ENCODE peak calls at places on chromosomes 11 and 22, in six cellular contexts. One of them, this sample, is unnamed. For H3K9me3, the result is how much of the 10 kb centered on the place peaks cover.

GRCh38 chr11:116696381-116696941 is 76.3 kb downstream of the BUD13 start:
- DNase-seq in SJCRH30: no peak
- DNase-seq in cardiac muscle cell: no peak
- DNase-seq in CD8-positive, alpha-beta memory T cell: no peak
- DNase-seq in neural progenitor cell: peak
- DNase-seq in GM23248: peak
- DNase-seq in this sample: no peak

GRCh38 chr11:60950933-60951610 is 904 bp downstream of the SLC15A3 start:
- DNase-seq in neural progenitor cell: peak
- DNase-seq in GM23248: peak
- DNase-seq in CD8-positive, alpha-beta memory T cell: no peak
- DNase-seq in SJCRH30: no peak
- DNase-seq in cardiac muscle cell: no peak
- DNase-seq in this sample: no peak

GRCh38 chr11:114285599-114285998 is 10.6 kb upstream of the NNMT start:
- DNase-seq in neural progenitor cell: no peak
- DNase-seq in CD8-positive, alpha-beta memory T cell: no peak
- DNase-seq in cardiac muscle cell: no peak
- DNase-seq in SJCRH30: peak
- DNase-seq in GM23248: peak
- DNase-seq in this sample: no peak

GRCh38 chr11:45501277-45501979 is 164.0 kb downstream of the CHST1 start:
- DNase-seq in SJCRH30: no peak
- DNase-seq in neural progenitor cell: peak
- DNase-seq in cardiac muscle cell: peak
- DNase-seq in CD8-positive, alpha-beta memory T cell: no peak
- DNase-seq in GM23248: no peak
- DNase-seq in this sample: no peak

GRCh38 chr11:47616726-47617416 is 22.7 kb upstream of the C1QTNF4 start:
- DNase-seq in neural progenitor cell: peak
- DNase-seq in GM23248: peak
- DNase-seq in cardiac muscle cell: peak
- DNase-seq in SJCRH30: peak
- DNase-seq in CD8-positive, alpha-beta memory T cell: no peak
- DNase-seq in this sample: no peak

GRCh38 chr11:10418259-10418949 is 36.7 kb upstream of the AMPD3 start:
- DNase-seq in cardiac muscle cell: no peak
- DNase-seq in neural progenitor cell: no peak
- DNase-seq in GM23248: peak
- DNase-seq in SJCRH30: no peak
- DNase-seq in CD8-positive, alpha-beta memory T cell: no peak
- DNase-seq in this sample: no peak

GRCh38 chr11:94638278-94638901 is 71.2 kb downstream of the PIWIL4 start:
- DNase-seq in cardiac muscle cell: no peak
- DNase-seq in CD8-positive, alpha-beta memory T cell: no peak
- DNase-seq in neural progenitor cell: no peak
- DNase-seq in SJCRH30: no peak
- DNase-seq in GM23248: peak
- DNase-seq in this sample: no peak

GRCh38 chr22:35651085-35651484 is 2.8 kb downstream of the APOL6 start:
- DNase-seq in neural progenitor cell: no peak
- DNase-seq in cardiac muscle cell: no peak
- DNase-seq in CD8-positive, alpha-beta memory T cell: no peak
- DNase-seq in GM23248: no peak
- DNase-seq in SJCRH30: no peak
- DNase-seq in this sample: no peak

GRCh38 chr11:26753738-26754504 is 32.1 kb upstream of the SLC5A12 start:
- DNase-seq in GM23248: peak
- DNase-seq in neural progenitor cell: peak
- DNase-seq in SJCRH30: peak
- DNase-seq in CD8-positive, alpha-beta memory T cell: no peak
- DNase-seq in cardiac muscle cell: peak
- DNase-seq in this sample: no peak

GRCh38 chr11:57460756-57461749 is 725 bp downstream of the RTN4RL2 start:
- DNase-seq in SJCRH30: no peak
- DNase-seq in CD8-positive, alpha-beta memory T cell: no peak
- DNase-seq in neural progenitor cell: peak
- DNase-seq in cardiac muscle cell: no peak
- DNase-seq in GM23248: no peak
- DNase-seq in this sample: no peak

GRCh38 chr22:50739279-50739691 is 1.3 kb downstream of the ACR start:
- DNase-seq in SJCRH30: no peak
- DNase-seq in neural progenitor cell: no peak
- DNase-seq in GM23248: no peak
- DNase-seq in CD8-positive, alpha-beta memory T cell: no peak
- DNase-seq in cardiac muscle cell: no peak
- DNase-seq in this sample: no peak

GRCh38 chr11:7657306-7658025 is 15.8 kb downstream of the CYB5R2 start:
- DNase-seq in neural progenitor cell: peak
- DNase-seq in GM23248: peak
- DNase-seq in cardiac muscle cell: peak
- DNase-seq in SJCRH30: peak
- DNase-seq in CD8-positive, alpha-beta memory T cell: no peak
- DNase-seq in this sample: peak
- H3K27ac ChIP-seq in neural progenitor cell: no peak
- H3K27ac ChIP-seq in GM23248: no peak
- H3K27ac ChIP-seq in cardiac muscle cell: no peak
- H3K27ac ChIP-seq in SJCRH30: no peak
- H3K27ac ChIP-seq in CD8-positive, alpha-beta memory T cell: no peak
- H3K27ac ChIP-seq in this sample: no peak

GRCh38 chr22:32409977-32410376 is 2.1 kb downstream of the RTCB start:
- DNase-seq in cardiac muscle cell: no peak
- DNase-seq in CD8-positive, alpha-beta memory T cell: no peak
- DNase-seq in GM23248: no peak
- DNase-seq in SJCRH30: no peak
- DNase-seq in neural progenitor cell: no peak
- DNase-seq in this sample: no peak
- H3K4me3 ChIP-seq in cardiac muscle cell: no peak
- H3K4me3 ChIP-seq in CD8-positive, alpha-beta memory T cell: no peak
- H3K4me3 ChIP-seq in GM23248: no peak
- H3K4me3 ChIP-seq in SJCRH30: no peak
- H3K4me3 ChIP-seq in neural progenitor cell: no peak
- H3K4me3 ChIP-seq in this sample: no peak

DNA sequence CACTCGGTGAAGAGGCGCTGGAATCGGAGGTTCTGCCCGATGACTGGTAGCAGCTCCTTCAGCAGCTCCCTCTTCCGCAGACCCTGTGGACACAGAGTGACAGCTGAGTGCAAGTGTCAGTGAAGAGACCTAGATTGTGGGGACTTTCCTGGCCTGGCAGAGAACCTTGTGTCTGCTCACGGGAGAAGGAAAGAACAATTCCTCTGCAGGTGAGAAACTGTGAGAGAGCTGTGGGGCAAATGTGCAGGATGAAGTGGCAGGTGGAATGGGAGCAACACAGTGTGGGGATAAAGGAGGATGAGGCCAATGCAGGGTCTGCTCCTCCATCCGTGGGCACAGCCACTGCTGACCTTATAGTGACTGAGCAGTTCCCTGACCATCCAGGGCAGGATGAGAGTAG is 40.0 kb upstream of the CLTCL1 start:
- DNase-seq in SJCRH30: no peak
- DNase-seq in GM23248: no peak
- DNase-seq in cardiac muscle cell: no peak
- DNase-seq in neural progenitor cell: no peak
- DNase-seq in CD8-positive, alpha-beta memory T cell: no peak
- DNase-seq in this sample: no peak
- H3K9me3 ChIP-seq in SJCRH30: under half
- H3K9me3 ChIP-seq in GM23248: under half
- H3K9me3 ChIP-seq in cardiac muscle cell: under half
- H3K9me3 ChIP-seq in neural progenitor cell: under half
- H3K9me3 ChIP-seq in CD8-positive, alpha-beta memory T cell: under half
- H3K9me3 ChIP-seq in this sample: under half

DNA sequence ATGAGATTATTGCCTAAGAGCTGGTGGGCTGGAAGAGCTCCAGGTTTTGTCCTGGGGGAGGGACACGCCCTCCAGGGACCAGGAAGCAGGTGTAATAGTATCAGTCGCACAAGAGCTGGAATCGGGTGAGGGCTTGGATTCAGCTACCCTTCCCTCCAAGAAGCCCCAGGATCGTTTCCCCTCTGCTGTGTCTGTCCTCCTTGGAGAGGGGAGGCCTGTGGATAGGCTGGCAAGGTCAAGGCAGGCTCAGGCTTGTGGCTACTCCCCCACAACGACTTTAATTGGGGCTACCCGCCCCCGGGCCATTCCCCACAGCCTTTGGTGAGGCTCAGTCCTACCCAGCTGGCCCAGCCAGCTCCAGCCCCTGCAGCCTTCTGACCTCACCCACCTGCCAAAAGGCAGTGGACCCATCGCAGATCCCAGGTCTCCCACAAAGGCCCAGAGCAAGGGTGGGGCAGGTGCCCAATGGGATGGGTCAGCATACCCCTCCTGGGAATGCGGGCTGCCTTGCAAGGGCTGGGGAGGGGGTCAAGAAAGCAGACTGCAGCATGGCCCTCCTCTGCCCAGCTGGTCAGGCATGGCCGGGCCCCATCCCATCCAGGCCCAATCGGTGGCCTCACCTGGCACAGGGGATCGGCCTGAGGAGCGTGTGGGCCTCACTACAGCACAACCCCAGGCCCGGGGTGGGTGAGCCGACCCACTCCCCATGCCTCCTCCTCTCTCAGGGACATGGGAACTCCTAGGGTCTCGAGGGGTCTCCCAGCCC is 1.0 kb downstream of the CTSD start:
- DNase-seq in cardiac muscle cell: no peak
- DNase-seq in GM23248: no peak
- DNase-seq in SJCRH30: no peak
- DNase-seq in neural progenitor cell: no peak
- DNase-seq in CD8-positive, alpha-beta memory T cell: no peak
- DNase-seq in this sample: no peak
- H3K27ac ChIP-seq in cardiac muscle cell: no peak
- H3K27ac ChIP-seq in GM23248: no peak
- H3K27ac ChIP-seq in SJCRH30: no peak
- H3K27ac ChIP-seq in neural progenitor cell: no peak
- H3K27ac ChIP-seq in CD8-positive, alpha-beta memory T cell: peak
- H3K27ac ChIP-seq in this sample: peak

This sample was measured in CD4-positive, alpha-beta memory T cell.